ENCODE peak calls at places on chromosomes 7 and 10, in four cellular contexts. U is thoracic aorta, L is GM06990, D is fibroblast of the aortic adventitia. E is an unnamed sample.
A peak's percentile ranks its signal among the peaks of the same experiment; 100 is the strongest.

GRCh38 chr10:691216-691615 is 1.7 kb upstream of the DIP2C start:
- DNase-seq in U (no peak), L (no peak), D (no peak), E (no peak)

GRCh38 chr7:2085804-2086203 is 146.9 kb downstream of the MAD1L1 start:
- DNase-seq in U (no peak), L (no peak), D (no peak), E (no peak)

GRCh38 chr7:21504021-21504420 is 38.8 kb upstream of the DNAH11 start:
- DNase-seq in U (no peak), L (no peak), D (no peak), E (no peak)

GRCh38 chr10:11242443-11243386 is 225.0 kb downstream of the CELF2 start:
- DNase-seq in U (no peak), L (peak; percentile 89), D (no peak), E (no peak)

GRCh38 chr10:22740180-22740579 is 25.8 kb upstream of the PIP4K2A start:
- DNase-seq in U (no peak), L (no peak), D (peak; percentile 19), E (no peak)

GRCh38 chr10:101012525-101013364 is 13.1 kb downstream of the LZTS2 start:
- DNase-seq in U (peak; percentile 65), L (no peak), D (peak; percentile 91), E (peak; percentile 97)

GRCh38 chr10:118943253-118943652 is 86.3 kb upstream of the NANOS1 start:
- DNase-seq in U (no peak), L (no peak), D (no peak), E (peak; percentile 25)

GRCh38 chr10:75238182-75239180 is 2.7 kb upstream of the COMTD1 start:
- DNase-seq in U (no peak), L (no peak), D (no peak), E (no peak)

GRCh38 chr10:12501324-12501723 is 152.0 kb downstream of the CAMK1D start:
- DNase-seq in U (no peak), L (no peak), D (no peak), E (peak; percentile 27)

GRCh38 chr7:38411404-38411803 is 138.0 kb upstream of the TARP start:
- DNase-seq in U (no peak), L (no peak), D (peak; percentile 8), E (no peak)

GRCh38 chr10:49158399-49158798 is 24.6 kb upstream of the FAM170B start:
- DNase-seq in U (no peak), L (no peak), D (no peak), E (peak; percentile 11)

GRCh38 chr10:46234026-46234425 is 52.8 kb upstream of the ANTXRL start:
- DNase-seq in U (no peak), L (no peak), D (no peak), E (peak; percentile 72)

GRCh38 chr10:112215342-112215774 is 31.8 kb upstream of the GPAM start:
- DNase-seq in U (no peak), L (no peak), D (peak; percentile 53), E (no peak)

GRCh38 chr7:45663965-45664623 is 89.9 kb downstream of the ADCY1 start:
- DNase-seq in U (no peak), L (no peak), D (no peak), E (peak; percentile 66)

GRCh38 chr7:30201161-30201666 is 66.4 kb downstream of the MTURN start:
- DNase-seq in U (no peak), L (peak; percentile 50), D (no peak), E (no peak)

GRCh38 chr10:60733189-60733815 is 45.0 kb upstream of the CDK1 start:
- DNase-seq in U (no peak), L (peak; percentile 30), D (peak; percentile 4), E (peak; percentile 85)

GRCh38 chr7:134698481-134698880 is 51.8 kb downstream of the BPGM start:
- DNase-seq in U (no peak), L (no peak), D (no peak), E (no peak)

GRCh38 chr10:69375307-69376151 is 41.2 kb downstream of the TACR2 start:
- DNase-seq in U (no peak), L (no peak), D (peak; percentile 63), E (no peak)

GRCh38 chr7:35714407-35714806 is 19.5 kb upstream of the HERPUD2 start:
- DNase-seq in U (no peak), L (no peak), D (no peak), E (no peak)

GRCh38 chr7:158239290-158239981 is 348.2 kb downstream of the PTPRN2 start:
- DNase-seq in U (no peak), L (no peak), D (no peak), E (peak; percentile 76)

E was measured in osteocyte.